ENCODE peak calls at places on chromosomes 13 and 19, in nine cellular contexts. N, W, T, Z, V, O, F, H and E are unnamed samples.

GRCh38 chr19:16442386-16443276 is 29.1 kb downstream of the EPS15L1 start:
- DNase-seq in N (no peak), W (no peak), T (no peak), Z (peak; percentile 40), V (peak; percentile 61), O (no peak), F (peak; percentile 57), H (no peak), E (no peak)

GRCh38 chr13:34143637-34144036 is 325.7 kb downstream of the RFC3 start:
- DNase-seq in N (no peak), W (no peak), T (no peak), Z (no peak), V (no peak), O (no peak), F (no peak), H (no peak), E (no peak)

GRCh38 chr13:77980592-77980991 is 62.0 kb upstream of the EDNRB start:
- DNase-seq in N (no peak), W (no peak), T (peak; percentile 40), Z (peak; percentile 55), V (no peak), O (no peak), F (no peak), H (peak; percentile 18), E (peak; percentile 25)

GRCh38 chr19:10899171-10899653 is 27.9 kb downstream of the CARM1 start:
- DNase-seq in N (no peak), W (peak; percentile 89), T (peak; percentile 95), Z (no peak), V (peak; percentile 56), O (no peak), F (peak; percentile 72), H (no peak), E (no peak)

GRCh38 chr19:57648336-57649003 is 15.5 kb downstream of the ZNF211 start:
- DNase-seq in N (no peak), W (no peak), T (no peak), Z (no peak), V (no peak), O (no peak), F (no peak), H (no peak), E (no peak)

GRCh38 chr13:89951341-89951740 is 1396.1 kb upstream of the MIR17HG start:
- DNase-seq in N (no peak), W (no peak), T (no peak), Z (no peak), V (no peak), O (no peak), F (no peak), H (peak; percentile 12), E (no peak)

GRCh38 chr19:51020988-51021651 is 1.6 kb upstream of the KLK10 start:
- DNase-seq in N (no peak), W (peak; percentile 48), T (peak; percentile 85), Z (peak; percentile 58), V (no peak), O (no peak), F (no peak), H (peak; percentile 54), E (no peak)

GRCh38 chr13:30824651-30825050 is 81.4 kb upstream of the MEDAG start:
- DNase-seq in N (no peak), W (no peak), T (no peak), Z (no peak), V (no peak), O (no peak), F (no peak), H (no peak), E (no peak)

GRCh38 chr13:57724486-57725272 is 93.1 kb downstream of the PCDH17 start:
- DNase-seq in N (no peak), W (no peak), T (no peak), Z (no peak), V (no peak), O (no peak), F (no peak), H (no peak), E (no peak)

GRCh38 chr19:43781630-43782310 is 997 bp upstream of the KCNN4 start:
- DNase-seq in N (no peak), W (no peak), T (peak; percentile 32), Z (no peak), V (no peak), O (no peak), F (no peak), H (no peak), E (no peak)

GRCh38 chr19:43778651-43779050 is 2.1 kb downstream of the KCNN4 start:
- DNase-seq in N (no peak), W (no peak), T (no peak), Z (no peak), V (no peak), O (no peak), F (no peak), H (no peak), E (no peak)

GRCh38 chr19:43780706-43781525 is at the start of gene KCNN4:
- DNase-seq in N (no peak), W (no peak), T (peak; percentile 77), Z (no peak), V (no peak), O (peak; percentile 82), F (no peak), H (no peak), E (no peak)

GRCh38 chr19:43779147-43779819 is 1.5 kb downstream of the KCNN4 start:
- DNase-seq in N (no peak), W (peak; percentile 68), T (no peak), Z (no peak), V (peak; percentile 36), O (no peak), F (no peak), H (no peak), E (no peak)

DNA sequence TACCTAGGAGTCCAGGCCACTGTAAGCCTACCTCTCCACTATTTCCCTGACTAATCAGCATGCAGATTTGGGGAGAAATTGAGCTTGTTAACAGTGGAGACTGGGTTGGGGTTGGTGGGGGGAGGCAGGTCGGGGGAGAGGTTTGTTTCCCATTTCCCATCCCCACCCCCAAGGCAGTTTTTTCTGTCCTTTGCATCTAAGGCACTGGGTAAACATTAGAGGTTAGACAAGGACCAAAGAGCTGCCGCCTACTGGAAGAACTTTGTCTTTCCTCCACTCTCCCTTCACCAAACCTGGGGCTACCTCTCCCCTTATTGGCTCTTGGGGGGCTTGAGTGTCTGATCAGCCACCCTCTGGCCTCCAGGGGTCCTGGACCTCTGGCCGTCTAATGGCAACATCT is 953 bp downstream of the KCNN4 start:
- DNase-seq in N (no peak), W (no peak), T (peak; percentile 33), Z (no peak), V (no peak), O (no peak), F (no peak), H (no peak), E (no peak)
- TF ChIP-seq CTCF in N (no peak), W (no peak), T (peak; percentile 45), Z (peak; percentile 5), V (no peak), O (peak; percentile 53), F (no peak), H (no peak), E (peak; percentile 8)

GRCh38 chr19:13094771-13095392 is 7.8 kb downstream of the LYL1 start:
- DNase-seq in N (no peak), W (no peak), T (peak; percentile 50), Z (no peak), V (no peak), O (no peak), F (no peak), H (no peak), E (no peak)
- H3K4me3 ChIP-seq in N (no peak overlapping the region), W (no peak overlapping the region), T (peak overlapping the region; percentile 67), Z (no peak overlapping the region), V (peak overlapping the region; percentile 70), O (peak overlapping the region; percentile 32), F (peak overlapping the region; percentile 65), H (no peak overlapping the region), E (no peak overlapping the region)

DNA sequence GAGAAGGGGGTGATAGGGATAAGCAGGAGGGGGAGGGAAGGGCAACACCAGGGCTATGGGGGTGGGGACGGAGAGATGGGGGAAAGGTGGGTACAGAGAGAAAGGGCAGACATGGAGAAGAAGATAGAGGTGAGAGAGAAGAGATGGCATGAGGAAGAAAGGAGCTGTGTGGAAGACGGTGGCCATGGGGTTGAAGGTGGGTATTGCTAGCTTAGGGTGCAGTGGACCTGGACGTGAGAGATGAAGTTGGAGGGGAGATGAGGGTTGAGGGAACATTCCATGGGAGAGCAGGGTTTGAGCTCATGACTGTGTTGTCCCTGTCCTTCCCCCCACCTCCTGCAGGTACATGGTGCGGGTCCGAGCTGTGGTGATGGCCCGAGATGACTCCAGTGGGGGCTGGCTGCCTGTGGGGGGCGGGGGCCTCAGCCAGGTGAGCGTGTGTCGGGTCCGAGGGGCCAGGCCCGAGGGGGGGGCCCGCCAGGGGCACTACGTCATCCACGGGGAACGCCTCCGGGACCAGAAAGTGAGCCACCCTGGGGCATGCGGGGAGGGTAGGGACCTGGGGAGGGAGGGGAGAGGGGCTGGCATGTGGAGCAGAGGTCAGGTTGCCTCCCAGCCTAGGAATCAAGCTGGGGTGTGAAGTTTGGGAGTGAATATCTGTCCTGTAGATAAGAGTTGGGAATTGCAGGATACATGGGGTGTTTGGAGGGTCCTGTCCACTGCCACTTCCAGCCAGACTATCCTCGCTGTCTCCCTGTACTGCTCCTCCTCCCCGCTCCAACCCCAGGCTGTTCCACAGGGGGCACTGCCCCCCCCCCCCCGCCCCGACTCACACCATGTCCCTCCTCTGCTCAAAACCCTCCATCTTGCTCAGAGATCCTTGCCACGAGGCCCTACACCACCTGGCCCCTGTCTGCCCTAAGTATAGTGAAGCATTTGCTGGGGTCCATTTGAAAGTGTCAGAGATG is 1.7 kb downstream of the SPRED3 start:
- DNase-seq in N (no peak), W (no peak), T (no peak), Z (no peak), V (no peak), O (no peak), F (no peak), H (no peak), E (no peak)
- H3K27me3 ChIP-seq in N (no peaks in the 10 kb centered on the region), W (no peaks in the 10 kb centered on the region), T (no peaks in the 10 kb centered on the region), Z (no peaks in the 10 kb centered on the region), V (peaks cover 50% of the 10 kb centered on the region), O (peaks cover 1% of the 10 kb centered on the region), F (peaks cover 13% of the 10 kb centered on the region), H (no peaks in the 10 kb centered on the region), E (no peaks in the 10 kb centered on the region)

DNA sequence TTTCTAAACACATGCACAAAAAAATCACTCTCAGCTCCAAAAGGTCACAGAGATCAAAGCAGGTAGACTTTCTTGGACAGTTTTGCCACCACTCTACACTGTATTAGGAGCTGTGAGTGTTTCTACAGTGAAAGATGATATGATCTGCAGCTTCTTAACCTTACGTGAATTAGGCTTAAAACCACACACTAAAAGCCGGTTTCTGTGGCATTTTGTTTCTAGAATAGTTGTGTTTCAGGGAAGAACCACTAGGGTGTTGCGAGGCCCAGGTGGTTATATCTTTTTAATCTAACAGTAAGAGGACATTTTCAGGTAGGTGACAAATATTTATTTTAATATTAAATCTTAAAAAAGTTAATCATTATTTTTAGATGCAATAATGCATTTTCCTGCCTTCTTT is 216.4 kb downstream of the KLF5 start:
- DNase-seq in N (no peak), W (no peak), T (no peak), Z (no peak), V (no peak), O (no peak), F (no peak), H (no peak), E (no peak)
- TF ChIP-seq CTCF in N (no peak), W (no peak), T (no peak), Z (no peak), V (no peak), O (no peak), F (no peak), H (no peak), E (no peak)